ENCODE peak calls at places on chromosomes 1 and 21, in six cellular contexts. X is H1, E is GM12891, D is HepG2, J is K562, A is GM12878. Q is an unnamed sample.

GRCh38 chr1:44086722-44087474 is 31.7 kb upstream of the KLF17 start:
- DNase-seq in X (no peak), E (no peak), D (no peak), J (no peak), A (no peak), Q (no peak)

GRCh38 chr1:154943649-154944421 is 7.3 kb upstream of the PMVK start:
- DNase-seq in X (no peak), E (no peak), D (no peak), J (peak), A (no peak), Q (no peak)

GRCh38 chr1:60835649-60836048 is 246.7 kb upstream of the NFIA start:
- DNase-seq in X (no peak), E (no peak), D (no peak), J (no peak), A (no peak), Q (no peak)

GRCh38 chr1:23477359-23478144 is 6.4 kb downstream of the ASAP3 start:
- DNase-seq in X (no peak), E (no peak), D (no peak), J (no peak), A (no peak), Q (no peak)

GRCh38 chr1:103948526-103948925 is 198.8 kb downstream of the AMY1C start:
- DNase-seq in X (no peak), E (no peak), D (no peak), J (no peak), A (no peak), Q (no peak)

GRCh38 chr21:26964379-26964778 is 2.5 kb downstream of the ADAMTS5 start:
- DNase-seq in X (no peak), E (no peak), D (no peak), J (no peak), A (no peak), Q (no peak)

GRCh38 chr1:86224651-86225050 is 68.1 kb upstream of the COL24A1 start:
- DNase-seq in X (no peak), E (no peak), D (no peak), J (no peak), A (no peak), Q (no peak)

GRCh38 chr1:114342376-114342775 is 168.6 kb downstream of the TRIM33 start:
- DNase-seq in X (no peak), E (no peak), D (no peak), J (no peak), A (no peak), Q (no peak)

GRCh38 chr1:37722181-37723071 is 30.1 kb downstream of the CDCA8 start:
- DNase-seq in X (no peak), E (no peak), D (no peak), J (no peak), A (no peak), Q (no peak)

GRCh38 chr1:54326577-54327385 is 79.4 kb downstream of the SSBP3 start:
- DNase-seq in X (no peak), E (no peak), D (no peak), J (no peak), A (no peak), Q (no peak)

GRCh38 chr1:101112051-101112770 is 86.6 kb upstream of the DPH5 start:
- DNase-seq in X (no peak), E (no peak), D (no peak), J (no peak), A (peak), Q (no peak)

GRCh38 chr1:4107291-4107690 is 207.2 kb upstream of the C1orf174 start:
- DNase-seq in X (no peak), E (no peak), D (no peak), J (no peak), A (no peak), Q (no peak)

GRCh38 chr1:3251810-3252429 is 182.9 kb downstream of the PRDM16 start:
- DNase-seq in X (no peak), E (no peak), D (no peak), J (no peak), A (no peak), Q (no peak)

GRCh38 chr1:1088036-1088800 is 14.1 kb upstream of the RNF223 start:
- DNase-seq in X (no peak), E (peak), D (no peak), J (no peak), A (no peak), Q (peak)

GRCh38 chr1:110743397-110743796 is 68.7 kb upstream of the KCNA3 start:
- DNase-seq in X (no peak), E (no peak), D (no peak), J (no peak), A (no peak), Q (no peak)

GRCh38 chr1:39398278-39399010 is 93.0 kb upstream of the BMP8A start:
- DNase-seq in X (no peak), E (no peak), D (peak), J (peak), A (no peak), Q (no peak)

GRCh38 chr21:31283025-31283424 is 61.0 kb downstream of the TIAM1 start:
- DNase-seq in X (no peak), E (no peak), D (no peak), J (no peak), A (no peak), Q (no peak)

GRCh38 chr1:40712997-40713396 is 21.5 kb downstream of the NFYC start:
- DNase-seq in X (no peak), E (no peak), D (no peak), J (no peak), A (no peak), Q (no peak)

GRCh38 chr1:67446893-67447292 is 16.7 kb upstream of the SERBP1 start:
- DNase-seq in X (no peak), E (no peak), D (no peak), J (no peak), A (no peak), Q (no peak)

GRCh38 chr21:16634522-16634914 is 878.3 kb upstream of the CXADR start:
- DNase-seq in X (peak), E (no peak), D (no peak), J (no peak), A (no peak), Q (no peak)

GRCh38 chr1:15708486-15709137 is 24.5 kb downstream of the PLEKHM2 start:
- DNase-seq in X (no peak), E (no peak), D (no peak), J (no peak), A (no peak), Q (no peak)

GRCh38 chr1:87140831-87141540 is 187.7 kb upstream of the LMO4 start:
- DNase-seq in X (no peak), E (no peak), D (no peak), J (no peak), A (no peak), Q (no peak)

GRCh38 chr21:35366348-35367085 is 317.4 kb upstream of the RUNX1 start:
- DNase-seq in X (no peak), E (no peak), D (no peak), J (no peak), A (no peak), Q (no peak)

GRCh38 chr1:244224487-244225430 is 173.7 kb downstream of the ZBTB18 start:
- DNase-seq in X (no peak), E (no peak), D (no peak), J (no peak), A (no peak), Q (no peak)

GRCh38 chr1:8554956-8555534 is 237.1 kb downstream of the SLC45A1 start:
- DNase-seq in X (no peak), E (no peak), D (no peak), J (no peak), A (no peak), Q (no peak)

GRCh38 chr1:235079443-235079967 is 49.1 kb downstream of the TOMM20 start:
- DNase-seq in X (no peak), E (no peak), D (peak), J (no peak), A (no peak), Q (no peak)

GRCh38 chr1:195251900-195252299 is 1356.3 kb downstream of the KCNT2 start:
- DNase-seq in X (no peak), E (no peak), D (no peak), J (no peak), A (no peak), Q (no peak)

GRCh38 chr1:230352537-230352936 is 73.6 kb downstream of the PGBD5 start:
- DNase-seq in X (no peak), E (no peak), D (no peak), J (no peak), A (no peak), Q (no peak)

GRCh38 chr1:99005142-99005491 is 456 bp upstream of the PLPPR5 start:
- DNase-seq in X (no peak), E (no peak), D (no peak), J (no peak), A (no peak), Q (no peak)

GRCh38 chr1:18936471-18936813 is 20.0 kb downstream of the IFFO2 start:
- DNase-seq in X (no peak), E (no peak), D (no peak), J (no peak), A (no peak), Q (no peak)

GRCh38 chr1:43828574-43828973 is 105.0 kb upstream of the ARTN start:
- DNase-seq in X (no peak), E (no peak), D (no peak), J (no peak), A (no peak), Q (no peak)

GRCh38 chr1:197234581-197234980 is 33.5 kb upstream of the CRB1 start:
- DNase-seq in X (no peak), E (no peak), D (no peak), J (no peak), A (no peak), Q (no peak)

GRCh38 chr1:226083303-226084101 is 21.0 kb downstream of the H3-3A start:
- DNase-seq in X (no peak), E (peak), D (peak), J (peak), A (peak), Q (peak)
- TF ChIP-seq POLR2A in X (no peak), E (no peak), D (no peak), J (peak), A (peak), Q (peak)

GRCh38 chr1:45569962-45570581 is 13.8 kb upstream of the NASP start:
- DNase-seq in X (no peak), E (peak), D (peak), J (peak), A (no peak), Q (no peak)
- TF ChIP-seq POLR2AphosphoS5 in X (peak), E (no peak), D (peak), J (peak), A (no peak), Q (peak)

GRCh38 chr1:216562383-216562782 is 139.1 kb upstream of the USH2A start:
- DNase-seq in X (no peak), E (no peak), D (no peak), J (no peak), A (no peak), Q (no peak)

GRCh38 chr1:216560527-216560926 is 137.3 kb upstream of the USH2A start:
- DNase-seq in X (no peak), E (no peak), D (no peak), J (no peak), A (no peak), Q (no peak)

GRCh38 chr1:216566809-216567208 is 143.6 kb upstream of the USH2A start:
- DNase-seq in X (no peak), E (no peak), D (no peak), J (no peak), A (no peak), Q (no peak)

GRCh38 chr1:216559359-216559758 is 136.1 kb upstream of the USH2A start:
- DNase-seq in X (no peak), E (no peak), D (no peak), J (no peak), A (no peak), Q (no peak)

GRCh38 chr1:216563096-216563495 is 139.8 kb upstream of the USH2A start:
- DNase-seq in X (no peak), E (no peak), D (no peak), J (no peak), A (no peak), Q (no peak)
- TF ChIP-seq TAF1 in X (no peak), E (no peak), D (no peak), J (no peak), A (no peak), Q (no peak)

DNA sequence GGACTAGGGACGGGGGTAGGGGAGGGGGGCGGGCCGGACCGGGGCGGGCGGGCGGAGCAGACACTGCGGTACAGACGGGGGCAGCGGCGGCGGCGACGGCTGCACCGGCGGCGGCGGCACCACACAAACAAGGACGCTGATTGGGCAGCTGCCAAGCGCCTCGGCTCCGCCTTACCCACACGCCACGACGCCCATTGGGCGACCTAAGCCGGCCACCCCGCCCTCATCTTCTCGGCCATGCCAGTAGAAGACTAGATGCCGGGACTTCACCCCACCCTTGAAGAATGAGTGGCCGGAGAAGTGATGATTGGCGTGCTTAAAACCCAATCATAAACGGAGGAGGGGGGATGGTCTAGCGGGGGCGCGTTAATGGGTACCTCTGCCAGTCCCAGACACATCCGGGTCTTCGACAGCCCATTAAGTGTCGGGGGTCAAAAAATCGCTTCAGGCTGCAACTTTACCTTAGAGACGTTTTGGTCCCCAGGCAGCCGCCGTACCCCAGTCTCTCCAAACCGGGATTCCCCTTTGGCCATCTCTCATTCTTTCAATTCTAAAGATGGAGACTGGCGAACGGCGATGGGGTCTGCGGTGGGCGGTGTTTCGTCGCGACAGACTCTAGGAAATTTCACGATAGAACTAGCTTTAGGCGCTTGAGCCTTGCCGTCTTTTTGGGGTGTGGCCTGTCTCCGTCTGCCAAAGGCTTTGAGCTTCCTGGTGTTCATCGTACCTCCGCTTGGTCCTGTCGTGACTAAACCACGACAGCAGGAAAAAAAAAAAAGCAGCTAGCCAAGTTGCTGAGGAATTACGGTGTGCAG is at the start of gene GATAD2B:
- DNase-seq in X (peak), E (peak), D (peak), J (peak), A (peak), Q (peak)
- TF ChIP-seq POLR2A in X (peak), E (peak), D (peak), J (peak), A (peak), Q (peak)

DNA sequence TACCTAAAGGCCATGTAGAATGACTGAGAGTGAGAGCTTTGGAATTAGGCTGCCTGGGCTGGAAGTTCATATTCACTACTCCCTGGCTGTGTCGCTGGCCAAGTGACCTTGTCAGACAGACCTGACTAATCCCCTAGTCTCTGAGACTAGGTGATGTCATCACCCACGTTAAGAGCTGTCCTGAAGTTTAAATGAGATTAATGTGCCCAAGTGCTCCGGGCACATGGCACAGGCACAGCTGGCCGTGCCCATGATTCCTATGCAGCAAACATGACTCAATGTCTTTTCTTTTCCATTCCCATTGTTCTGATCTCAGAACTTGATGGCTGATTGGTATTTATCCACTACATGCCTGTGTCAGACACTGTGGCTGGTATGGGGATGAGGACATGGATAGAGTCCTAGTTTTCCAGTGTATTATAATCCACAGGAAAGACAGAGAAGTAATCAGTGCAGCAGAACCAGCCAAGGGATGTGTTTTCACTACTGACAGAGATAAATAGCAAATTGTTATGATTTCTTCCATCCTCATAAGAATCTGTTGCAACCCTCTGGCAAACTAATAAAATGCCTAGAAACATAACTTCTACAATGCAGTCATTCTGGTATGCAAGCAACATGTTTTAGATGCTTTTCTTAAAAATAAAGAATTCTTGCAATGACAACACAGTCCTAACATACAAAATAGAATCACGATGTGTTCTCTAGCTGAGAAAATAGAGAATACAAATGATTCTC is 180.9 kb downstream of the PCP4 start:
- DNase-seq in X (no peak), E (no peak), D (no peak), J (no peak), A (no peak), Q (no peak)
- TF ChIP-seq POLR2AphosphoS5 in X (no peak), E (no peak), D (no peak), J (no peak), A (no peak), Q (no peak)

GRCh38 chr1:9847269-9847668 is 23.5 kb upstream of the CLSTN1 start:
- DNase-seq in X (no peak), E (no peak), D (no peak), J (no peak), A (no peak), Q (no peak)

GRCh38 chr1:9852004-9852403 is 28.2 kb upstream of the CLSTN1 start:
- DNase-seq in X (no peak), E (no peak), D (no peak), J (no peak), A (no peak), Q (no peak)

GRCh38 chr1:9848022-9848421 is 24.3 kb upstream of the CLSTN1 start:
- DNase-seq in X (no peak), E (no peak), D (no peak), J (no peak), A (no peak), Q (no peak)

GRCh38 chr1:9850442-9851162 is 26.8 kb upstream of the CLSTN1 start:
- DNase-seq in X (no peak), E (no peak), D (no peak), J (no peak), A (no peak), Q (no peak)

GRCh38 chr1:9849691-9850441 is 26.1 kb upstream of the CLSTN1 start:
- DNase-seq in X (no peak), E (peak), D (no peak), J (peak), A (no peak), Q (peak)
- TF ChIP-seq TAF1 in X (no peak), E (no peak), D (no peak), J (no peak), A (no peak), Q (no peak)

GRCh38 chr1:220527279-220528048 is 472 bp upstream of the MARK1 start:
- DNase-seq in X (no peak), E (no peak), D (no peak), J (no peak), A (no peak), Q (no peak)
- TF ChIP-seq POLR2A in X (no peak), E (no peak), D (no peak), J (no peak), A (no peak), Q (peak)

GRCh38 chr1:28104866-28105467 is 16.6 kb upstream of the EYA3 start:
- DNase-seq in X (peak), E (no peak), D (peak), J (peak), A (no peak), Q (no peak)
- TF ChIP-seq POLR2AphosphoS5 in X (peak), E (no peak), D (peak), J (peak), A (no peak), Q (no peak)

DNA sequence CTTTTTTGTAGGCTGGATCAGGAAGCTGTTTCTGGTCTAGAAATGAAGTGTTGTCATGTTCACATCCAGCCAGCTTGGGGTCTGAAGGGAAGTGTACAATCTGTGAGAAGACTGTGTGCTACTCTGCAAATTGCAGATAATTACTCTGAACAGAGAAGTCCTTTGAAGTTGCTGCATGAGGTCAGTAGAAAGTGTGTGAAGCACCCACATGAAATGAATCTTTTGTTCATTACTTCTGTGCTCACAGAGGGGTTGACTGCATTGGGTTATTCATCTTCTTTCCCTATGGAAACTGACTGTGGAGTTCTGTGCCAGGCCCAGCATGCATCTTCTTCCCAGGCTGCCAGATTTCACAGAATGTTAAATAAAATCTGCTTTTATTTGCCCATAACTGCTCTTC is 47.1 kb downstream of the CTH start:
- DNase-seq in X (no peak), E (no peak), D (no peak), J (no peak), A (no peak), Q (no peak)
- TF ChIP-seq TAF1 in X (no peak), E (no peak), D (no peak), J (no peak), A (no peak), Q (no peak)

DNA sequence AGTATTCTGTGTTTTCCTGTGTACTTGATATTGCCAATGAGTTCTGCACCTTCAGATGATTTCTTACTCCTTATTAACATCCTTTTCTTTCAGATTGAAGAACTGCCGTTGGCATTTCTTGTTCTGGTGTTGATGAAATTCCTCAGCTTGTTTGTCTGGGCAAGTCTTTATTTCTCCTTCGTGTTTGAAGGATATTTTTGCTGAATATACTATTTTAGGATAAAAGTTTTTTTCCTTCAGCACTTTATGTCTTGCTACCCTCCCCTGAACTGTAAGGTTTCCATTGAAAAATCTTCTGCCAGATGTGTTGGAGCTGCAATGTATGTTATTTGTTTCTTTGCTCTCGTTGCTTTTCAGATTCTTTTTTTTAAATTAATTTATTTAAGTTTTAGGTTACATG is 265.9 kb downstream of the HHAT start:
- DNase-seq in X (no peak), E (no peak), D (no peak), J (no peak), A (no peak), Q (no peak)
- TF ChIP-seq POLR2A in X (no peak), E (no peak), D (no peak), J (no peak), A (no peak), Q (no peak)